ENCODE peak calls at places on chromosomes 16 and 17, in six cellular contexts. D is pancreas, V is SK-N-MC, X is cardiac muscle cell, Z is breast epithelium, T is PC-3. M is an unnamed sample. For H3K9me3, the result is how much of the 10 kb centered on the place peaks cover.

GRCh38 chr17:49021095-49021767 is 24.0 kb downstream of the IGF2BP1 start:
- DNase-seq in Z (no peak), T (no peak), V (no peak), D (no peak), X (no peak), M (no peak)

GRCh38 chr17:39404542-39405378 is 3.3 kb upstream of the FBXL20 start:
- DNase-seq in D (no peak), X (no peak), Z (peak), T (peak), V (no peak), M (no peak)

GRCh38 chr17:70661342-70662222 is 492.2 kb downstream of the KCNJ2 start:
- DNase-seq in V (no peak), T (peak), Z (no peak), X (no peak), D (no peak), M (peak)

GRCh38 chr17:28174352-28175046 is 132.0 kb downstream of the NLK start:
- DNase-seq in X (peak), V (no peak), T (peak), Z (no peak), D (no peak), M (peak)

GRCh38 chr16:67538666-67539101 is 10.1 kb downstream of the RIPOR1 start:
- DNase-seq in Z (no peak), V (no peak), D (no peak), T (no peak), X (no peak), M (peak)

GRCh38 chr16:49564577-49565224 is 191.1 kb downstream of the C16orf78 start:
- DNase-seq in T (no peak), Z (no peak), D (no peak), X (no peak), V (peak), M (no peak)

GRCh38 chr17:43907425-43907981 is at the start of gene MPP2:
- DNase-seq in Z (no peak), T (peak), D (peak), X (peak), V (no peak), M (no peak)

GRCh38 chr17:78414178-78415162 is 36.0 kb downstream of the PGS1 start:
- DNase-seq in Z (no peak), X (no peak), D (no peak), T (no peak), V (no peak), M (no peak)

GRCh38 chr16:83826146-83826913 is 18.6 kb downstream of the HSBP1 start:
- DNase-seq in D (peak), T (peak), V (no peak), X (peak), Z (peak), M (peak)

DNA sequence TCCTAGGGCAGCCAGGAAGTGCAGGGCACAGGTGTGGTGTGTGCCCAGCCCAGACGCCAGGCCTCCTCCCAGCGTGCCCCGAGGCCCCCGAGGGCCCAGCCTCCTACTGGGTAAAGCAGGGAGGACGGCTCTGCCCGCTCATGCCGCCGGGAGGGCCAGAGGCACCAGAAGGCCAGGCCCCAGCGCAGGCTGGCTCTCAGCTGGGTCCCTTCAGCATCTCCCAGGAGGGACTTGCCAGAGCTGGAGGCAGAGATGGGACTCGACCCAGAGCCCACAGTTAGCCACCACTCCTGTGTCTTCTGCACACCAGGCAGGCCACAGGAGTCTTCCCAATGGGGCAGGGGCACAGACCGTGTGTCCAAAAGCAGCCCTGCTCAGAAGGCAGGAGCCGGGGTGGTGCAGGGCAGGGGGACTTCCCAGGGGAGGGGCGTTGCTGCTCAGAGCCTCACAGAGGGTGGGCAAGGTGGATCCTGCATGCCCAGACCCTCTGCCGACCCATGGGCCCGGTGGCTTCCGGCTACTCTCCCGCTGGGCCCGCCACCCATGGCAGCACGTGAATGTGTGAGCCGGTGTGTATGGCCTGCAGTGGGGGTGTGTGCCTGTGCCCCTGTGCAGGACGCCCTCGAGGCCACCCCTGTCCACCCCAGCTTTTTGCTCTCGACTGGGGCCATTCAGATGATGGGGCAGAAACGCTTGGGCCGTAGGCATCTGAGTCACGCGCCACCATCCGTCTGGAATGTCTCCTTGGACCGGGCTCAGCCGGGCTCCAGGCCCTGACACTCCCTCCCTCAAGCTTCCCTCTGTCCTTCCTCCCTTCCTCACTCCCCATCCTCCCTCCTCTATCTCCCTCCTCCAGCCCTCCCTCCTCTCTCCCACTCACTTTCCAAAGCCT is 5.7 kb upstream of the ZNF469 start:
- DNase-seq in T (no peak), X (no peak), D (peak), V (no peak), Z (no peak), M (no peak)
- H3K9me3 ChIP-seq in T (under half), X (under half), D (under half), V (under half), Z (under half), M (under half)

GRCh38 chr17:27157898-27158297 is 136.0 kb upstream of the WSB1 start:
- DNase-seq in T (no peak), X (no peak), V (no peak), Z (no peak), D (no peak), M (no peak)
- H3K9me3 ChIP-seq in T (under half), X (under half), V (under half), Z (under half), D (under half), M (under half)

GRCh38 chr16:12201216-12201615 is 224.7 kb downstream of the SNX29 start:
- DNase-seq in T (no peak), X (no peak), D (no peak), Z (no peak), V (no peak), M (no peak)
- H3K9me3 ChIP-seq in T (under half), X (under half), D (under half), Z (under half), V (under half), M (under half)

DNA sequence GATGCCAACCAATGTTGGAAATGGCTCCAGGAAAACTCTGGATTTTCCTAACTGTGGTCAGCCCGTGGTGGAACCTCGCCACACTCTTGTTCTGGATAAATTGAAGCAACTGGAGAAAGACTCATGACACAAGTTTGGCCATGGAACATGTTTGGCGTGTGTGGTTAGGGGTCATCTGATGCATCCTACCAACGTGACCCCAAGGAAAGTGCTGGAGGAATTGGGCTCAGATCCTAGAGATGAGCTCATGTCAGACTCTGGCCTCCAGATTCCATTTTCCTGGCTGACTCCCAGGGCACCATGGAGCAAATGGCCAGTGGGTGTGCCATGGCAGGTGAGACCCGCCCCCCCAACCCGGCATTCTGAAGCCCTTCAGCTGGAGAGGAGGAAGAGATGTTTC is 58.5 kb downstream of the CACNG5 start:
- DNase-seq in V (no peak), X (no peak), D (no peak), T (no peak), Z (no peak), M (no peak)
- H3K9me3 ChIP-seq in V (under half), X (under half), D (under half), T (under half), Z (under half), M (under half)

GRCh38 chr17:22505660-22506059 is 813.3 kb downstream of the KCNJ18 start:
- DNase-seq in T (no peak), Z (no peak), X (no peak), V (no peak), D (no peak), M (no peak)
- H3K9me3 ChIP-seq in T (under half), Z (under half), X (under half), V (under half), D (under half), M (under half)

GRCh38 chr16:62665269-62665668 is 629.0 kb upstream of the CDH8 start:
- DNase-seq in Z (no peak), D (no peak), X (no peak), V (no peak), T (no peak), M (no peak)
- H3K9me3 ChIP-seq in Z (under half), D (under half), X (under half), V (under half), T (under half), M (under half)

DNA sequence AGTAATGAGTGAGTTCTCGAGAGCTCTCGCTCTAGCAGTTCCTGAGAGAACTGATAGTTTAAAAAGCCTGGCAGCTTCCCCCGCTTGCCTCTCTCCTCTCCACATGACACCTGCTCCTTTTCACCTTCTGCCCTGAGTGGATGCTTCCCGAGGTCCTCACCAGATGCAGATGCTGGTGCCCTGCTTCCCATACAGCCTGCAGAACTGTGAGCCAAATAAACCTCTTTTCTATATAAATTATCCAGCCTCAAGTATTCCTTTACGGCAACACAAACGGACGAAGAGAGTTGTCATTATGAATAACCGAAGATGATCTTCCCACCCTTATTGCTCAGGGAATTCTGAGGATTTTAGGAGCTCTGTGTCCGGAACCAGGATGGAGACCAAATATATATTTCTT is 41.9 kb upstream of the ZCCHC14 start:
- DNase-seq in D (no peak), V (no peak), T (no peak), Z (no peak), X (no peak), M (no peak)
- H3K9me3 ChIP-seq in D (under half), V (under half), T (under half), Z (under half), X (under half), M (under half)

DNA sequence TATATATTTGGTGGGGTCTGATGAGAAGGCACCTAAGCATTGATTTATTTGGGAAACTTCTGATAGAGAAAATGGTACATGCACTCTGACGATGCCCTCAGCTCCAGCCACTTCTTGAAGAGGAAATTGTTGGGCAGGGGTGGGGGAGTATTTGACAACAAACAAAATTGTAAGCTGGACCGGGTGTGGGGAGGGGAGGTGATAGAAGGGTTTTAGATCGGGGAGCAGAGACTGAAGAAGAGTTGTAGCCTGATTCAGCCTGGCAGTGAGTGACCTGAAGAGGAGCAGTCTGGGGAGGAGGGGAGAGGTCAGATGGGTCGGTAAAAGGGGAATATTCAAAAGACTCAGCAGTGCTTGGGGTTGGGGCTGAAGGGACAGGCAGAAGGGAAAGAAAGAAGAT is 2284.7 kb downstream of the TP53TG3F start:
- DNase-seq in D (no peak), X (no peak), T (no peak), Z (no peak), V (no peak), M (no peak)
- H3K9me3 ChIP-seq in D (under half), X (under half), T (under half), Z (under half), V (under half), M (under half)

GRCh38 chr17:53176629-53177028 is 646.1 kb upstream of the KIF2B start:
- DNase-seq in Z (no peak), X (no peak), V (no peak), D (no peak), T (no peak), M (no peak)
- H3K9me3 ChIP-seq in Z (under half), X (under half), V (under half), D (under half), T (under half), M (under half)

M was measured in small intestine.